ENCODE peak calls at places on chromosome 14, in four cellular contexts. I is fibroblast of pulmonary artery, V is hepatocyte, T is WERI-Rb-1. L is an unnamed sample.

GRCh38 chr14:51575225-51576111 is 76.2 kb upstream of the FRMD6 start:
- DNase-seq in I (no peak), V (peak; percentile 68), T (no peak), L (no peak)

GRCh38 chr14:85577542-85578140 is 47.7 kb downstream of the FLRT2 start:
- DNase-seq in I (no peak), V (no peak), T (no peak), L (no peak)

GRCh38 chr14:22383515-22384166 is 205.4 kb downstream of the DAD1 start:
- DNase-seq in I (no peak), V (no peak), T (no peak), L (no peak)

GRCh38 chr14:94570440-94570839 is 9.2 kb downstream of the SERPINA4 start:
- DNase-seq in I (no peak), V (no peak), T (no peak), L (no peak)

GRCh38 chr14:102234331-102235264 is 70.4 kb downstream of the MOK start:
- DNase-seq in I (peak; percentile 39), V (no peak), T (peak; percentile 42), L (no peak)

GRCh38 chr14:71754422-71755095 is 177.7 kb upstream of the RGS6 start:
- DNase-seq in I (no peak), V (no peak), T (no peak), L (no peak)

GRCh38 chr14:77059276-77059934 is 30.9 kb upstream of the IRF2BPL start:
- DNase-seq in I (peak; percentile 89), V (peak; percentile 60), T (no peak), L (peak; percentile 45)

GRCh38 chr14:21385170-21385904 is 1.5 kb upstream of the SUPT16H start:
- DNase-seq in I (no peak), V (no peak), T (no peak), L (no peak)

GRCh38 chr14:63421226-63421625 is 102.5 kb upstream of the GPHB5 start:
- DNase-seq in I (no peak), V (no peak), T (no peak), L (no peak)

GRCh38 chr14:69574266-69574953 is at the start of gene CCDC177:
- DNase-seq in I (peak; percentile 68), V (peak; percentile 82), T (peak; percentile 74), L (peak; percentile 91)

GRCh38 chr14:26719514-26719913 is 121.7 kb upstream of the NOVA1 start:
- DNase-seq in I (peak; percentile 58), V (no peak), T (no peak), L (no peak)

DNA sequence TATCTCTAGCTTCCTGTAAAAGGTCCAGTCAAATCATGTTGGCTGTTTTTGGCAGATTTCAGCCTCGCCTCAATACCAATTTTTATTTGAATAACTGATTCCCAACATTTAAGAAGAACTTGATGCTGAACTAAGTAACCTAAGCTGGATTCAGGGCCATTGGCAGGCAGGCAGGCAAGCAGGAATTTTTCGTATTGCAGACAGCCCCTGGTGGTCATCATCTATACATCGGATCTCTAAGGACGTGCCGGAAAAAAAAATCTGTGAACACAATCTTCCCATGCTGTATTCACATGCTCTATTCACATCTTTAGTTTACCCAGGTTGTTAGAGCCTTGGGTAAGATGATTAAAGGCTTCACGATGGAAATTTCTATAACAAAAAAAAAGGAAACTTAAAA is 7.0 kb downstream of the VCPKMT start:
- DNase-seq in I (peak; percentile 42), V (peak; percentile 29), T (no peak), L (peak; percentile 27)
- TF ChIP-seq CTCF in I (peak; percentile 39), V (peak; percentile 31), T (peak; percentile 15), L (peak; percentile 65)

GRCh38 chr14:55440385-55440784 is at the start of gene TBPL2:
- DNase-seq in I (no peak), V (peak; percentile 35), T (no peak), L (peak; percentile 43)

GRCh38 chr14:55436530-55436929 is 3.9 kb downstream of the TBPL2 start:
- DNase-seq in I (no peak), V (no peak), T (no peak), L (no peak)

GRCh38 chr14:55441286-55441685 is 870 bp upstream of the TBPL2 start:
- DNase-seq in I (no peak), V (no peak), T (no peak), L (no peak)

GRCh38 chr14:55434805-55435174 is 5.6 kb downstream of the TBPL2 start:
- DNase-seq in I (no peak), V (peak; percentile 38), T (no peak), L (no peak)

DNA sequence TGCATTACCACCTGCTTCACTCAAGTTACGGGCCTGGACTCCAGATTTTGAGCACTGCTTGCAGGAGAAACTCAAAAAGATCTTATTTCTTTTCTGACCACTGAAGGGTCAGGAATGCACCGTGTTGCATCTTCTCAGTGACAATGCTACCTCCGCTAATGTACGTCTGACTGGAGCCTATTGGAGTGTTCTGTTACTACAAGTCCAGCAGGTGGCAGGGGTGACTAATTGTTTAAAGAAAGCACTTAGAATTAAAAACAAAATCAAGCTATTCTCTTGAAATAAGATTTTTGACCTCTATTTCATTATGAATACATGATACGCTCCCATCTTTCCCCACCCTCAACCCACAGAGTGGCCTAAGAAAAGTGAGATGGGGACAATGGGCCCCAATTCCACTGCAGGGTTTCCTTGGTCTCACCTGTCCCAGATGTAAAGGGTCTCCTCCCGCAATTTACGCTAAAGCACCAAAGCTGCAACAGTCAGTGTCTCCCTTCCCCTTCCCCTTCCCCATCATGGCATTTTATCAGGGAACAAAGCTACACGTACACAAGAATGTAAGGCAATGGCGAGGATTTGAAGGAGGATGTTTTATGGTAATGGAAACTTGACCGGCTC is 2.2 kb downstream of the TBPL2 start:
- DNase-seq in I (peak; percentile 84), V (peak; percentile 79), T (peak; percentile 33), L (no peak)
- TF ChIP-seq CTCF in I (peak; percentile 63), V (peak; percentile 69), T (peak; percentile 42), L (peak; percentile 49)

GRCh38 chr14:91252901-91253794 is 8.6 kb upstream of the GPR68 start:
- DNase-seq in I (no peak), V (peak; percentile 61), T (peak; percentile 40), L (peak; percentile 54)
- TF ChIP-seq CTCF in I (no peak), V (peak; percentile 29), T (peak; percentile 25), L (no peak)

GRCh38 chr14:97331058-97331457 is 533.9 kb downstream of the VRK1 start:
- DNase-seq in I (no peak), V (no peak), T (no peak), L (no peak)
- TF ChIP-seq CTCF in I (no peak), V (no peak), T (no peak), L (no peak)

DNA sequence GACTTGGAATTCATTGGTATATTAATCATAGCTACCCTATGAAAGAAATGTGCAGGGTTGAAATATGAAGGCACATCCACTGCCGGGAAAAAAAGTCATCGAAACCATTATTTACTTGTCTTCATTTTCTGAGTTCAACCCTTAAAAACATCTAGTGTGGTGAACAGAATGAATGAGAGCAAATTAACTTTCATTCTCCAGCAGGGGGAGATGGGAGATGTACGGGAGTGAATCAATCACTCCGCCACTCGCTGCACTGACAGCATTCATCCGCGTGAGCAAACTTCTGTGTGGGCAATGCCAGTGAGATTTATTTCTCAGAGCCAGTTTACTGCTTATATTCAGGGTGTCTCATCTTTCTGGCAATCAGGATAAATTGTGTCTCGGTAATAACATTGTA is 463.5 kb upstream of the MIS18BP1 start:
- DNase-seq in I (no peak), V (peak; percentile 11), T (no peak), L (peak; percentile 17)
- TF ChIP-seq CTCF in I (no peak), V (peak; percentile 22), T (no peak), L (peak; percentile 52)

GRCh38 chr14:104252256-104253215 is 114.1 kb downstream of the KIF26A start:
- DNase-seq in I (no peak), V (no peak), T (no peak), L (peak; percentile 15)
- TF ChIP-seq CTCF in I (no peak), V (no peak), T (peak; percentile 10), L (no peak)

GRCh38 chr14:88559852-88560251 is 3.0 kb upstream of the ZC3H14 start:
- DNase-seq in I (peak; percentile 69), V (peak; percentile 49), T (no peak), L (no peak)
- TF ChIP-seq CTCF in I (peak; percentile 52), V (peak; percentile 58), T (peak; percentile 28), L (no peak)

GRCh38 chr14:52776816-52777215 is 14.6 kb downstream of the GNPNAT1 start:
- DNase-seq in I (no peak), V (no peak), T (no peak), L (no peak)
- TF ChIP-seq CTCF in I (no peak), V (no peak), T (no peak), L (no peak)

DNA sequence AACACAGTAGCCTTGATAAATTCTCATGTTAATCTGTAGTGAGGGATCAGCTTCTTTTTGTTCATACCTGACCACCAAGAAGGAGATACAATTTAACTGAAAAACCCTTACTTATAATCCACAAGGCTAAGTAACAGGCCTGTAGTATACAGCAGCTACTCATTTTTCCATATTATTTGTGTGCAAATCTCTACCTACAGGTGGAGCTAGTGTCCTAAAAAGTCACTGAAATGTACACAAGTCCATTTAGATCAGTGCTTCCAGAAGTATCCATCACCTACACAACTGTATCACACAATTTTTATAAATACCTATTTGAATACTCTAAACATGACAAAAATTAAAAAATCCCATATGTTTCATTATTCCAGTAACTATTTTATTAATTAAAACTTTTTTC is 173.2 kb downstream of the SLC35F4 start:
- DNase-seq in I (peak; percentile 85), V (peak; percentile 44), T (no peak), L (no peak)
- TF ChIP-seq CTCF in I (peak; percentile 73), V (peak; percentile 54), T (peak; percentile 43), L (peak; percentile 44)

GRCh38 chr14:78897443-78897842 is 727.3 kb downstream of the NRXN3 start:
- DNase-seq in I (no peak), V (no peak), T (no peak), L (no peak)

GRCh38 chr14:78904094-78904493 is 733.9 kb downstream of the NRXN3 start:
- DNase-seq in I (no peak), V (no peak), T (no peak), L (no peak)

GRCh38 chr14:78902010-78902623 is 731.9 kb downstream of the NRXN3 start:
- DNase-seq in I (peak; percentile 58), V (peak; percentile 66), T (peak; percentile 59), L (peak; percentile 73)
- TF ChIP-seq CTCF in I (peak; percentile 73), V (peak; percentile 66), T (peak; percentile 69), L (peak; percentile 84)